ENCODE peak calls at places on chromosomes 1 and 21, in nine cellular contexts. T is GM12878, K is PC-3, H is MM.1S, J is fibroblast of lung, V is neural progenitor cell, G is K562, N is astrocyte, O is mammary epithelial cell. Z is an unnamed sample.

GRCh38 chr1:25080294-25081209 is 150.5 kb upstream of the RUNX3 start:
- DNase-seq in K (peak; percentile 11), G (no peak), H (no peak), V (no peak), O (peak; percentile 56), J (peak; percentile 12), N (no peak), T (no peak), Z (no peak)

GRCh38 chr1:210565316-210565715 is 236.6 kb downstream of the HHAT start:
- DNase-seq in J (no peak), O (no peak), K (no peak), T (no peak), G (no peak), N (no peak), H (no peak), V (no peak), Z (no peak)

GRCh38 chr1:93450331-93450730 is 2.4 kb downstream of the FNBP1L start:
- DNase-seq in J (no peak), K (no peak), T (no peak), N (no peak), O (no peak), H (no peak), G (no peak), V (no peak), Z (no peak)

GRCh38 chr1:24868016-24868875 is 61.8 kb downstream of the RUNX3 start:
- DNase-seq in O (no peak), G (no peak), T (no peak), V (no peak), N (no peak), J (no peak), H (no peak), K (no peak), Z (no peak)

GRCh38 chr21:34274001-34274400 is 89.8 kb upstream of the KCNE2 start:
- DNase-seq in J (no peak), T (no peak), H (no peak), V (no peak), K (no peak), G (no peak), O (peak; percentile 28), N (peak; percentile 38), Z (no peak)

GRCh38 chr1:204830671-204831585 is 39.7 kb upstream of the NFASC start:
- DNase-seq in V (peak; percentile 7), K (no peak), J (no peak), H (no peak), T (no peak), N (no peak), G (no peak), O (no peak), Z (peak; percentile 24)

GRCh38 chr1:76059461-76059860 is 15.1 kb upstream of the ST6GALNAC3 start:
- DNase-seq in T (no peak), O (no peak), K (peak; percentile 83), N (no peak), J (no peak), V (peak; percentile 43), H (no peak), G (no peak), Z (no peak)

GRCh38 chr1:36156329-36157114 is 562 bp downstream of the MAP7D1 start:
- DNase-seq in G (peak; percentile 82), O (peak; percentile 55), J (peak; percentile 59), T (no peak), N (no peak), H (peak; percentile 62), V (peak; percentile 95), K (peak; percentile 35), Z (peak; percentile 91)

GRCh38 chr1:234886081-234886874 is 242.4 kb downstream of the TOMM20 start:
- DNase-seq in O (peak; percentile 85), G (no peak), T (no peak), N (no peak), J (no peak), K (no peak), H (no peak), V (no peak), Z (no peak)

GRCh38 chr1:163147019-163147418 is 55.7 kb downstream of the RGS5 start:
- DNase-seq in J (no peak), O (no peak), H (no peak), V (no peak), G (no peak), K (no peak), N (no peak), T (no peak), Z (no peak)

GRCh38 chr1:45925728-45926287 is 122.4 kb downstream of the MAST2 start:
- DNase-seq in N (no peak), G (no peak), O (no peak), H (peak; percentile 80), J (no peak), K (no peak), V (no peak), T (peak; percentile 24), Z (no peak)

GRCh38 chr1:45926302-45926701 is 122.9 kb downstream of the MAST2 start:
- DNase-seq in H (no peak), O (no peak), N (no peak), G (no peak), V (peak; percentile 15), T (no peak), K (no peak), J (no peak), Z (peak; percentile 19)

GRCh38 chr1:45930258-45931150 is 127.1 kb downstream of the MAST2 start:
- DNase-seq in G (peak; percentile 46), H (no peak), O (no peak), V (no peak), K (no peak), T (no peak), N (no peak), J (no peak), Z (no peak)

GRCh38 chr1:45928486-45929205 is 125.2 kb downstream of the MAST2 start:
- DNase-seq in H (no peak), O (no peak), K (no peak), G (peak; percentile 16), N (peak; percentile 56), J (no peak), T (no peak), V (no peak), Z (no peak)

DNA sequence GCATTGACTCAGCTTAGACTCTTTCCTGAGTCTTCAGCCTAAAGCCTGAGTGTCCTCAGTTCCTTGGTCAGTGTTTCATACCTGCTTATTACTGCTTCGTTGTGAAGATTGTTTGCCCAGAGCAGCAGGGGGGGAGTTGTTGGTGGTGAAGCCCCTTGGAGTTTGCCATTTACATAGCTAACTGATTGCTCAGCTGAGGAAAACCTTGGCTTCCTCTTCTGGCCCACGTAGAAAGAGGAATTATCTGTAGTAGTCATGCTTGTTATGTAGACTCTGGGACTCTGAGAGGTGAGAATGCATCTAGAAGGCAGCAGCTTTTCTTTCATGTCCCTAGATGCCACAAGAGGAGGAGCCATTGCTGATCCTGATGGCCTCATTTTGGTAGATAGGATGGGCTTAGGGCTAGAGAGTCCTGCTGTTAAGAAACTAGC is 125.9 kb downstream of the MAST2 start:
- DNase-seq in G (peak; percentile 72), V (peak; percentile 20), J (peak; percentile 44), N (peak; percentile 94), K (peak; percentile 87), O (peak; percentile 27), T (no peak), H (no peak), Z (peak; percentile 50)
- H3K27ac ChIP-seq in G (peak overlapping the region; percentile 36), V (no peak overlapping the region), J (no peak overlapping the region), N (peak overlapping the region; percentile 30), K (peak overlapping the region; percentile 24), O (no peak overlapping the region), T (no peak overlapping the region), H (no peak overlapping the region), Z (peak overlapping the region; percentile 84)

GRCh38 chr1:222933273-222933672 is 118.4 kb downstream of the DISP1 start:
- DNase-seq in O (no peak), J (no peak), N (no peak), H (no peak), K (no peak), G (no peak), V (no peak), T (no peak), Z (no peak)

GRCh38 chr1:222935239-222935900 is 120.5 kb downstream of the DISP1 start:
- DNase-seq in J (no peak), H (no peak), V (no peak), N (no peak), O (no peak), G (no peak), K (no peak), T (no peak), Z (no peak)

GRCh38 chr1:222930097-222930496 is 115.3 kb downstream of the DISP1 start:
- DNase-seq in G (no peak), J (no peak), T (no peak), N (no peak), O (no peak), K (no peak), V (no peak), H (no peak), Z (no peak)

GRCh38 chr1:222928212-222928611 is 113.4 kb downstream of the DISP1 start:
- DNase-seq in K (peak; percentile 28), N (peak; percentile 29), G (peak; percentile 10), V (peak; percentile 80), H (no peak), T (no peak), O (no peak), J (peak; percentile 59), Z (peak; percentile 89)

GRCh38 chr1:222931018-222931417 is 116.2 kb downstream of the DISP1 start:
- DNase-seq in J (no peak), T (no peak), K (no peak), N (peak; percentile 62), G (no peak), O (no peak), H (no peak), V (no peak), Z (no peak)
- H3K4me1 ChIP-seq in J (peaks cover 4% of the 10 kb centered on the region), T (no peaks in the 10 kb centered on the region), K (peaks cover 10% of the 10 kb centered on the region), N (peaks cover 9% of the 10 kb centered on the region), G (no peaks in the 10 kb centered on the region), O (no peaks in the 10 kb centered on the region), H (no peaks in the 10 kb centered on the region), V (peaks cover 12% of the 10 kb centered on the region), Z (peaks cover 7% of the 10 kb centered on the region)

GRCh38 chr1:200038645-200038986 is 11.1 kb downstream of the NR5A2 start:
- DNase-seq in G (no peak), K (no peak), J (no peak), T (no peak), H (no peak), N (no peak), V (peak; percentile 93), O (no peak), Z (peak; percentile 96)
- TF ChIP-seq EZH2 in G (no peak), K (no peak), J (no peak), T (peak; percentile 71), H (no peak), N (no peak), V (peak; percentile 26), O (no peak), Z (no peak)

GRCh38 chr1:53734650-53735211 is 4.2 kb downstream of the GLIS1 start:
- DNase-seq in V (peak; percentile 60), G (no peak), J (peak; percentile 96), H (peak; percentile 67), T (no peak), N (peak; percentile 85), O (no peak), K (peak; percentile 61), Z (no peak)

GRCh38 chr1:53737648-53738204 is 1.2 kb downstream of the GLIS1 start:
- DNase-seq in G (no peak), H (no peak), T (no peak), V (peak; percentile 55), K (no peak), N (no peak), O (no peak), J (peak; percentile 31), Z (peak; percentile 41)

GRCh38 chr1:53735261-53735660 is 3.7 kb downstream of the GLIS1 start:
- DNase-seq in K (peak; percentile 37), N (peak; percentile 47), V (no peak), T (no peak), O (no peak), J (no peak), H (peak; percentile 85), G (no peak), Z (no peak)

GRCh38 chr1:53735681-53736080 is 3.3 kb downstream of the GLIS1 start:
- DNase-seq in O (no peak), G (no peak), V (no peak), J (no peak), N (no peak), H (peak; percentile 7), T (no peak), K (no peak), Z (no peak)

GRCh38 chr1:53736290-53736689 is 2.7 kb downstream of the GLIS1 start:
- DNase-seq in J (peak; percentile 78), G (no peak), H (no peak), N (peak; percentile 79), T (no peak), V (no peak), K (no peak), O (no peak), Z (no peak)
- H3K27ac ChIP-seq in J (no peak overlapping the region), G (no peak overlapping the region), H (peak overlapping the region; percentile 95), N (peak overlapping the region; percentile 100), T (no peak overlapping the region), V (no peak overlapping the region), K (peak overlapping the region; percentile 99), O (no peak overlapping the region), Z (no peak overlapping the region)